ENCODE peak calls at places on chromosomes 16 and 17, in seven cellular contexts. R is HEK293T, U is mucosa of gallbladder, N is ovary, W is HuH-7, O is PC-9, S is GM04504. Z is an unnamed sample.
A peak's percentile ranks its signal among the peaks of the same experiment; 100 is the strongest.

GRCh38 chr16:30715777-30716445 is 16.9 kb downstream of the SRCAP start:
- DNase-seq in R (no peak), U (no peak), N (peak; percentile 7), W (no peak), O (no peak), S (no peak), Z (peak; percentile 51)

GRCh38 chr16:63617990-63618763 is 1503.7 kb downstream of the CDH11 start:
- DNase-seq in R (no peak), U (peak; percentile 11), N (no peak), W (no peak), O (no peak), S (no peak), Z (no peak)

GRCh38 chr16:55515110-55515509 is 6.2 kb downstream of the LPCAT2 start:
- DNase-seq in R (no peak), U (no peak), N (no peak), W (no peak), O (no peak), S (no peak), Z (no peak)

GRCh38 chr17:69031839-69032238 is 28.9 kb downstream of the ABCA9 start:
- DNase-seq in R (no peak), U (no peak), N (no peak), W (no peak), O (no peak), S (no peak), Z (no peak)

GRCh38 chr17:66945451-66945850 is 19.1 kb upstream of the CACNG4 start:
- DNase-seq in R (no peak), U (no peak), N (no peak), W (no peak), O (no peak), S (no peak), Z (peak; percentile 40)

GRCh38 chr16:79639576-79640311 is 39.2 kb upstream of the MAF start:
- DNase-seq in R (no peak), U (peak; percentile 15), N (no peak), W (no peak), O (no peak), S (no peak), Z (no peak)

GRCh38 chr16:48165961-48166578 is 10.3 kb upstream of the ABCC12 start:
- DNase-seq in R (no peak), U (no peak), N (no peak), W (no peak), O (no peak), S (no peak), Z (no peak)

GRCh38 chr17:74485012-74485743 is 18.7 kb downstream of the CD300A start:
- DNase-seq in R (no peak), U (no peak), N (no peak), W (no peak), O (no peak), S (no peak), Z (no peak)

GRCh38 chr16:89765292-89765810 is 44.0 kb downstream of the ZNF276 start:
- DNase-seq in R (no peak), U (no peak), N (no peak), W (no peak), O (no peak), S (no peak), Z (no peak)

GRCh38 chr16:51556694-51557327 is 405.7 kb upstream of the SALL1 start:
- DNase-seq in R (peak; percentile 53), U (no peak), N (peak; percentile 65), W (no peak), O (no peak), S (peak; percentile 92), Z (no peak)

GRCh38 chr16:58082381-58082780 is 46.8 kb downstream of the CFAP20 start:
- DNase-seq in R (no peak), U (no peak), N (no peak), W (no peak), O (no peak), S (no peak), Z (peak; percentile 40)

GRCh38 chr16:82047374-82047773 is 12.3 kb downstream of the HSD17B2 start:
- DNase-seq in R (no peak), U (no peak), N (no peak), W (no peak), O (no peak), S (no peak), Z (no peak)

GRCh38 chr16:30527635-30528178 is 1.3 kb upstream of the ZNF768 start:
- DNase-seq in R (no peak), U (no peak), N (no peak), W (no peak), O (peak; percentile 86), S (no peak), Z (peak; percentile 85)

GRCh38 chr17:74010903-74011302 is 192.6 kb upstream of the RPL38 start:
- DNase-seq in R (no peak), U (no peak), N (no peak), W (no peak), O (no peak), S (no peak), Z (no peak)

GRCh38 chr17:39099686-39100293 is 51.6 kb downstream of the PLXDC1 start:
- DNase-seq in R (no peak), U (peak; percentile 76), N (peak; percentile 87), W (no peak), O (no peak), S (no peak), Z (no peak)

GRCh38 chr17:80678621-80679020 is 134.0 kb downstream of the RPTOR start:
- DNase-seq in R (no peak), U (no peak), N (no peak), W (no peak), O (peak; percentile 23), S (peak; percentile 54), Z (no peak)

GRCh38 chr17:75110307-75110937 is 653 bp downstream of the ARMC7 start:
- DNase-seq in R (no peak), U (no peak), N (no peak), W (no peak), O (peak; percentile 57), S (no peak), Z (peak; percentile 83)

GRCh38 chr17:76365256-76365903 is 11.7 kb upstream of the PRPSAP1 start:
- DNase-seq in R (no peak), U (no peak), N (no peak), W (no peak), O (no peak), S (no peak), Z (no peak)

GRCh38 chr16:90001761-90002503 is 17.3 kb downstream of the DBNDD1 start:
- DNase-seq in R (no peak), U (no peak), N (no peak), W (no peak), O (no peak), S (no peak), Z (no peak)

GRCh38 chr16:3861808-3862451 is 18.6 kb downstream of the CREBBP start:
- DNase-seq in R (no peak), U (no peak), N (no peak), W (no peak), O (no peak), S (no peak), Z (peak; percentile 84)

GRCh38 chr16:5875416-5875815 is 777.8 kb upstream of the EEF2KMT start:
- DNase-seq in R (no peak), U (no peak), N (no peak), W (no peak), O (no peak), S (no peak), Z (no peak)

GRCh38 chr17:921161-921560 is 58.4 kb downstream of the NXN start:
- DNase-seq in R (no peak), U (no peak), N (no peak), W (no peak), O (peak; percentile 63), S (no peak), Z (peak; percentile 50)

GRCh38 chr16:88655733-88656281 is 5.0 kb upstream of the CYBA start:
- DNase-seq in R (no peak), U (no peak), N (no peak), W (no peak), O (no peak), S (no peak), Z (no peak)

GRCh38 chr16:50762241-50762640 is 20.4 kb downstream of the CYLD start:
- DNase-seq in R (no peak), U (no peak), N (no peak), W (no peak), O (no peak), S (no peak), Z (no peak)

GRCh38 chr16:85554791-85555548 is 58.2 kb upstream of the GSE1 start:
- DNase-seq in R (peak; percentile 44), U (peak; percentile 45), N (peak; percentile 83), W (peak; percentile 90), O (peak; percentile 23), S (no peak), Z (peak; percentile 90)

GRCh38 chr17:72422505-72423285 is 301.9 kb downstream of the SOX9 start:
- DNase-seq in R (no peak), U (peak; percentile 80), N (no peak), W (no peak), O (peak; percentile 93), S (peak; percentile 90), Z (no peak)

GRCh38 chr16:88613911-88614817 is 24.2 kb upstream of the IL17C start:
- DNase-seq in R (no peak), U (no peak), N (no peak), W (no peak), O (no peak), S (no peak), Z (no peak)

GRCh38 chr16:67483731-67484525 is 581 bp upstream of the AGRP start:
- DNase-seq in R (no peak), U (no peak), N (peak; percentile 60), W (no peak), O (no peak), S (no peak), Z (no peak)

GRCh38 chr16:8989099-8989878 is 25.6 kb upstream of the USP7 start:
- DNase-seq in R (no peak), U (no peak), N (no peak), W (no peak), O (no peak), S (no peak), Z (no peak)

GRCh38 chr17:19334331-19334730 is 28.2 kb downstream of the B9D1 start:
- DNase-seq in R (no peak), U (no peak), N (peak; percentile 20), W (no peak), O (no peak), S (no peak), Z (no peak)

GRCh38 chr17:66531826-66532439 is 229.5 kb downstream of the PRKCA start:
- DNase-seq in R (no peak), U (no peak), N (no peak), W (no peak), O (no peak), S (no peak), Z (no peak)

Z was measured in spleen.